ENCODE peak calls at places on chromosomes 1 and 21, in four cellular contexts. I is iPS DF 6.9, X is HCT116, H is hepatocyte. N is an unnamed sample.

GRCh38 chr1:236471653-236472052 is 52.1 kb upstream of the LGALS8 start:
- DNase-seq in I (no peak), X (peak; percentile 4), H (no peak), N (no peak)

GRCh38 chr1:40955266-40955665 is 24.2 kb upstream of the CTPS1 start:
- DNase-seq in I (no peak), X (no peak), H (no peak), N (no peak)

GRCh38 chr1:27522148-27522859 is 32.3 kb upstream of the WASF2 start:
- DNase-seq in I (no peak), X (no peak), H (no peak), N (peak; percentile 63)

GRCh38 chr1:54987830-54988705 is 7.6 kb downstream of the TMEM61 start:
- DNase-seq in I (no peak), X (no peak), H (no peak), N (no peak)

GRCh38 chr1:63524166-63524565 is 841 bp downstream of the EFCAB7 start:
- DNase-seq in I (no peak), X (no peak), H (no peak), N (no peak)

GRCh38 chr1:197471248-197472035 is 203.4 kb downstream of the CRB1 start:
- DNase-seq in I (no peak), X (no peak), H (no peak), N (no peak)

GRCh38 chr21:27077501-27077900 is 110.6 kb upstream of the ADAMTS5 start:
- DNase-seq in I (no peak), X (no peak), H (no peak), N (peak; percentile 14)

GRCh38 chr1:167103236-167103894 is 9.5 kb downstream of the STYXL2 start:
- DNase-seq in I (no peak), X (no peak), H (no peak), N (peak; percentile 25)

GRCh38 chr1:119286587-119287181 is 81.9 kb upstream of the HAO2 start:
- DNase-seq in I (peak; percentile 50), X (peak; percentile 31), H (peak; percentile 75), N (no peak)

GRCh38 chr1:161988413-161988812 is 35.3 kb downstream of the OLFML2B start:
- DNase-seq in I (no peak), X (no peak), H (no peak), N (no peak)

GRCh38 chr21:36441715-36442114 is 38.2 kb downstream of the CLDN14 start:
- DNase-seq in I (no peak), X (no peak), H (no peak), N (no peak)

GRCh38 chr1:192904438-192904895 is 95.6 kb downstream of the RGS2 start:
- DNase-seq in I (no peak), X (no peak), H (peak; percentile 16), N (peak; percentile 38)

GRCh38 chr1:203351037-203351625 is at the start of gene FMOD:
- DNase-seq in I (no peak), X (no peak), H (peak; percentile 86), N (peak; percentile 81)

GRCh38 chr1:5311634-5312298 is 657.4 kb downstream of the AJAP1 start:
- DNase-seq in I (no peak), X (no peak), H (no peak), N (no peak)

GRCh38 chr1:204714861-204715511 is 29.4 kb upstream of the LRRN2 start:
- DNase-seq in I (peak; percentile 73), X (no peak), H (no peak), N (no peak)

GRCh38 chr1:59743324-59744108 is 71.2 kb upstream of the HOOK1 start:
- DNase-seq in I (no peak), X (no peak), H (no peak), N (no peak)

GRCh38 chr1:85313888-85314696 is 37.7 kb upstream of the BCL10 start:
- DNase-seq in I (no peak), X (no peak), H (no peak), N (no peak)

GRCh38 chr1:211606327-211606913 is 27.5 kb upstream of the SLC30A1 start:
- DNase-seq in I (no peak), X (no peak), H (no peak), N (peak; percentile 41)

GRCh38 chr1:3645247-3645646 is 4.7 kb downstream of the WRAP73 start:
- DNase-seq in I (no peak), X (no peak), H (no peak), N (no peak)

GRCh38 chr1:219304227-219305226 is 130.8 kb downstream of the LYPLAL1 start:
- DNase-seq in I (no peak), X (no peak), H (no peak), N (peak; percentile 27)

GRCh38 chr1:30908446-30908885 is at the start of gene SDC3:
- DNase-seq in I (no peak), X (no peak), H (peak; percentile 80), N (peak; percentile 78)

GRCh38 chr1:10679521-10680220 is 116.8 kb downstream of the CASZ1 start:
- DNase-seq in I (peak; percentile 75), X (peak; percentile 65), H (peak; percentile 70), N (peak; percentile 42)

GRCh38 chr1:10677508-10678364 is 118.7 kb downstream of the CASZ1 start:
- DNase-seq in I (no peak), X (no peak), H (peak; percentile 78), N (no peak)

GRCh38 chr1:10678395-10678794 is 118.1 kb downstream of the CASZ1 start:
- DNase-seq in I (no peak), X (no peak), H (no peak), N (no peak)

GRCh38 chr1:10680487-10680886 is 116.0 kb downstream of the CASZ1 start:
- DNase-seq in I (no peak), X (no peak), H (no peak), N (no peak)

GRCh38 chr1:10678852-10679251 is 117.6 kb downstream of the CASZ1 start:
- DNase-seq in I (no peak), X (no peak), H (no peak), N (no peak)
- H3K4me1 ChIP-seq in I (peaks cover 19% of the 10 kb centered on the region), X (no peaks in the 10 kb centered on the region), H (peaks cover 64% of the 10 kb centered on the region), N (peaks cover 21% of the 10 kb centered on the region)

GRCh38 chr1:35573776-35574654 is 901 bp downstream of the TFAP2E start:
- DNase-seq in I (no peak), X (no peak), H (no peak), N (no peak)

GRCh38 chr1:35573198-35573775 is at the start of gene TFAP2E:
- DNase-seq in I (no peak), X (peak; percentile 38), H (no peak), N (peak; percentile 52)

GRCh38 chr1:35571263-35571662 is 1.9 kb upstream of the TFAP2E start:
- DNase-seq in I (no peak), X (no peak), H (no peak), N (no peak)

GRCh38 chr1:35570589-35571137 is 2.5 kb upstream of the TFAP2E start:
- DNase-seq in I (no peak), X (no peak), H (no peak), N (no peak)

GRCh38 chr1:35572296-35572695 is 818 bp upstream of the TFAP2E start:
- DNase-seq in I (no peak), X (no peak), H (no peak), N (no peak)
- H3K27me3 ChIP-seq in I (peaks cover 59% of the 10 kb centered on the region), X (no peaks in the 10 kb centered on the region), H (peaks cover 64% of the 10 kb centered on the region), N (no peaks in the 10 kb centered on the region)

GRCh38 chr21:42716074-42716473 is 62.7 kb downstream of the PDE9A start:
- DNase-seq in I (no peak), X (no peak), H (no peak), N (no peak)
- H3K27ac ChIP-seq in I (no peak overlapping the region), X (no peak overlapping the region), H (peak overlapping the region; percentile 89), N (no peak overlapping the region)

GRCh38 chr1:8858112-8858668 is 20.3 kb downstream of the ENO1 start:
- DNase-seq in I (no peak), X (no peak), H (peak; percentile 60), N (no peak)

GRCh38 chr1:8862528-8862927 is 16.0 kb downstream of the ENO1 start:
- DNase-seq in I (no peak), X (no peak), H (no peak), N (no peak)

GRCh38 chr1:8858888-8859706 is 19.4 kb downstream of the ENO1 start:
- DNase-seq in I (no peak), X (no peak), H (peak; percentile 78), N (no peak)

GRCh38 chr1:8863138-8863537 is 15.3 kb downstream of the ENO1 start:
- DNase-seq in I (no peak), X (no peak), H (no peak), N (no peak)

GRCh38 chr1:8860738-8861516 is 17.6 kb downstream of the ENO1 start:
- DNase-seq in I (no peak), X (no peak), H (no peak), N (no peak)
- H3K4me1 ChIP-seq in I (no peaks in the 10 kb centered on the region), X (peaks cover 2% of the 10 kb centered on the region), H (peaks cover 20% of the 10 kb centered on the region), N (peaks cover 4% of the 10 kb centered on the region)

GRCh38 chr1:14439015-14439414 is 159.5 kb upstream of the KAZN start:
- DNase-seq in I (no peak), X (no peak), H (no peak), N (no peak)

GRCh38 chr1:14440166-14440565 is 158.3 kb upstream of the KAZN start:
- DNase-seq in I (no peak), X (no peak), H (no peak), N (no peak)

GRCh38 chr1:14437410-14437913 is 161.0 kb upstream of the KAZN start:
- DNase-seq in I (no peak), X (no peak), H (no peak), N (no peak)

GRCh38 chr1:14438127-14438769 is 160.2 kb upstream of the KAZN start:
- DNase-seq in I (no peak), X (no peak), H (no peak), N (no peak)

DNA sequence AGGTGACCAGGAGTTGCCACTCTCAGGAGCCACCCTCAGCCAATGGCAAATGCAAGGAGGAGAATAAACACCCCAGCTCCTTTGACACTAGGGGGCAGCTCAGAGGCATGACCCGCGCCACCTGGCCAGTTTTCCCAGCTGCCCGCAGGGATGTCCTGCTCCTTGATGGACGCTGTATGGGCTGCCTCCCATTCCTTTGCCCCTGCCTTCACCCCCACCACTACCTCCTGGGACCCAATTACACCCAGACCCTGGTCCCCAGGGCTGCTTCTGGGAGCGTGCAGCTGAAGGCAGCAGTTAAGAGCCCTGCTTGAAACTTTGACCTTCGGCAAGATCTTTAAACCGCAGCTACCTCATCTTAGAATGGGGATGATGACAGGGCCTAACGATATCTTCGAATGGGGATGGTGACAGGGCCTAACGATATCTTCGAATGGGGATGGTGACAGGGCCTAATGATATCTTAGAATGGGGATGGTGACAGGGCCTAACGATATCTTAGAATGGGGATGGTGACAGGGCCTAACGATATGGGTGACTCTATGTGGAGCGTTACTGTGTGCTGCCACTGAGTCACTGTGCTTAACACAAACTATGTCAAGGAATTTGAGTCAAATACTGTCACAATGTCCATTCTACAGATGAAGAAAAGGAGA is 163.0 kb upstream of the KAZN start:
- DNase-seq in I (peak; percentile 25), X (no peak), H (peak; percentile 27), N (no peak)
- H3K27me3 ChIP-seq in I (no peaks in the 10 kb centered on the region), X (no peaks in the 10 kb centered on the region), H (no peaks in the 10 kb centered on the region), N (no peaks in the 10 kb centered on the region)

GRCh38 chr1:9873992-9874391 is 36.1 kb downstream of the CTNNBIP1 start:
- DNase-seq in I (no peak), X (no peak), H (no peak), N (no peak)

GRCh38 chr1:9873385-9873784 is 36.7 kb downstream of the CTNNBIP1 start:
- DNase-seq in I (no peak), X (no peak), H (no peak), N (no peak)

GRCh38 chr1:9874959-9875635 is 35.0 kb downstream of the CTNNBIP1 start:
- DNase-seq in I (peak; percentile 61), X (no peak), H (peak; percentile 87), N (peak; percentile 68)

GRCh38 chr1:9875636-9876000 is 34.5 kb downstream of the CTNNBIP1 start:
- DNase-seq in I (no peak), X (no peak), H (no peak), N (no peak)

GRCh38 chr1:9874412-9874811 is 35.7 kb downstream of the CTNNBIP1 start:
- DNase-seq in I (no peak), X (no peak), H (no peak), N (no peak)
- H3K27ac ChIP-seq in I (no peak overlapping the region), X (no peak overlapping the region), H (no peak overlapping the region), N (no peak overlapping the region)

GRCh38 chr1:66930823-66931174 is 6.0 kb downstream of the MIER1 start:
- DNase-seq in I (no peak), X (no peak), H (no peak), N (no peak)
- H3K4me1 ChIP-seq in I (no peaks in the 10 kb centered on the region), X (peaks cover 18% of the 10 kb centered on the region), H (peaks cover 26% of the 10 kb centered on the region), N (peaks cover 4% of the 10 kb centered on the region)